ENCODE peak calls at places on chromosome 10, in five cellular contexts. S, E, H, L and I are unnamed samples.

GRCh38 chr10:111820471-111820870 is 363.1 kb downstream of the GPAM start:
- DNase-seq in S (no peak), E (no peak), H (no peak), L (no peak), I (no peak)

GRCh38 chr10:73950155-73950554 is 39.2 kb downstream of the PLAU start:
- DNase-seq in S (no peak), E (no peak), H (no peak), L (no peak), I (no peak)

GRCh38 chr10:54585572-54585971 is 215.5 kb downstream of the PCDH15 start:
- DNase-seq in S (no peak), E (no peak), H (no peak), L (no peak), I (no peak)

GRCh38 chr10:131683281-131683861 is 217.4 kb upstream of the PPP2R2D start:
- DNase-seq in S (no peak), E (no peak), H (no peak), L (no peak), I (no peak)

GRCh38 chr10:76315240-76315639 is 883.8 kb downstream of the LRMDA start:
- DNase-seq in S (no peak), E (no peak), H (no peak), L (no peak), I (no peak)

GRCh38 chr10:87598700-87599099 is 61.0 kb upstream of the PAPSS2 start:
- DNase-seq in S (no peak), E (no peak), H (no peak), L (no peak), I (no peak)

GRCh38 chr10:69479241-69479730 is 28.0 kb downstream of the TSPAN15 start:
- DNase-seq in S (no peak), E (no peak), H (no peak), L (no peak), I (no peak)

GRCh38 chr10:119489572-119490326 is 52.8 kb downstream of the RGS10 start:
- DNase-seq in S (no peak), E (peak), H (peak), L (peak), I (no peak)

GRCh38 chr10:88553116-88553752 is 29.9 kb downstream of the RNLS start:
- DNase-seq in S (no peak), E (no peak), H (peak), L (no peak), I (no peak)

GRCh38 chr10:48455392-48456151 is 149.1 kb downstream of the MAPK8 start:
- DNase-seq in S (no peak), E (peak), H (no peak), L (no peak), I (no peak)

GRCh38 chr10:116271593-116272496 is 1.2 kb downstream of the GFRA1 start:
- DNase-seq in S (no peak), E (no peak), H (peak), L (no peak), I (no peak)

GRCh38 chr10:132712291-132712690 is 73.7 kb downstream of the NKX6-2 start:
- DNase-seq in S (no peak), E (peak), H (no peak), L (peak), I (no peak)

GRCh38 chr10:98030093-98030821 is at the start of gene CRTAC1:
- DNase-seq in S (no peak), E (no peak), H (no peak), L (no peak), I (no peak)

GRCh38 chr10:35659456-35659855 is 17.4 kb upstream of the FZD8 start:
- DNase-seq in S (no peak), E (no peak), H (no peak), L (no peak), I (no peak)

GRCh38 chr10:6347391-6347951 is 144.7 kb downstream of the PFKFB3 start:
- DNase-seq in S (no peak), E (peak), H (no peak), L (peak), I (peak)

GRCh38 chr10:97074256-97075145 is 111.3 kb downstream of the SLIT1 start:
- DNase-seq in S (no peak), E (no peak), H (no peak), L (no peak), I (no peak)

GRCh38 chr10:31317652-31318381 is 1.2 kb upstream of the ZEB1 start:
- DNase-seq in S (no peak), E (peak), H (no peak), L (peak), I (peak)

GRCh38 chr10:97080051-97080776 is 105.5 kb downstream of the SLIT1 start:
- DNase-seq in S (no peak), E (no peak), H (no peak), L (no peak), I (no peak)